ENCODE peak calls at places on chromosome 22, in four cellular contexts. D is Panc1, K is cardiac fibroblast, C is stomach. E is an unnamed sample.

GRCh38 chr22:49657275-49657973 is 170.2 kb downstream of the BRD1 start:
- DNase-seq in C (peak), D (no peak), K (no peak), E (no peak)

GRCh38 chr22:29121124-29121523 is 48.3 kb downstream of the KREMEN1 start:
- DNase-seq in D (no peak), K (peak), C (no peak), E (no peak)

GRCh38 chr22:37336474-37337028 is 54.2 kb downstream of the CYTH4 start:
- DNase-seq in K (no peak), D (no peak), C (peak), E (no peak)

GRCh38 chr22:46336119-46337078 is 885 bp downstream of the TRMU start:
- DNase-seq in C (peak), K (peak), D (no peak), E (no peak)

GRCh38 chr22:46007848-46008261 is 30.9 kb upstream of the WNT7B start:
- DNase-seq in K (peak), C (peak), D (no peak), E (peak)

GRCh38 chr22:28773461-28773867 is 969 bp downstream of the CCDC117 start:
- DNase-seq in C (no peak), D (no peak), K (peak), E (no peak)

GRCh38 chr22:42169055-42169469 is 38.5 kb upstream of the CYP2D6 start:
- DNase-seq in C (peak), K (peak), D (peak), E (peak)

GRCh38 chr22:46374663-46375474 is 39.4 kb downstream of the TRMU start:
- DNase-seq in C (peak), D (no peak), K (no peak), E (no peak)

GRCh38 chr22:44712156-44712555 is 10.2 kb downstream of the PRR5 start:
- DNase-seq in D (no peak), C (no peak), K (no peak), E (no peak)

GRCh38 chr22:26466196-26466595 is 17.4 kb downstream of the HPS4 start:
- DNase-seq in K (no peak), C (no peak), D (no peak), E (no peak)

GRCh38 chr22:48474881-48475280 is 1352.8 kb downstream of the BRD1 start:
- DNase-seq in K (no peak), C (no peak), D (no peak), E (no peak)

GRCh38 chr22:39498368-39498767 is 3.7 kb upstream of the MIEF1 start:
- DNase-seq in C (peak), D (no peak), K (no peak), E (no peak)

GRCh38 chr22:37638351-37639069 is 959 bp upstream of the SH3BP1 start:
- DNase-seq in C (peak), K (no peak), D (no peak), E (no peak)

GRCh38 chr22:38788016-38788415 is 5.9 kb downstream of the DNAL4 start:
- DNase-seq in D (no peak), K (peak), C (no peak), E (no peak)

GRCh38 chr22:35126993-35127392 is 61.0 kb downstream of the ISX start:
- DNase-seq in D (no peak), K (no peak), C (no peak), E (no peak)

GRCh38 chr22:17569971-17570511 is 6.7 kb downstream of the SLC25A18 start:
- DNase-seq in D (no peak), K (peak), C (no peak), E (no peak)

DNA sequence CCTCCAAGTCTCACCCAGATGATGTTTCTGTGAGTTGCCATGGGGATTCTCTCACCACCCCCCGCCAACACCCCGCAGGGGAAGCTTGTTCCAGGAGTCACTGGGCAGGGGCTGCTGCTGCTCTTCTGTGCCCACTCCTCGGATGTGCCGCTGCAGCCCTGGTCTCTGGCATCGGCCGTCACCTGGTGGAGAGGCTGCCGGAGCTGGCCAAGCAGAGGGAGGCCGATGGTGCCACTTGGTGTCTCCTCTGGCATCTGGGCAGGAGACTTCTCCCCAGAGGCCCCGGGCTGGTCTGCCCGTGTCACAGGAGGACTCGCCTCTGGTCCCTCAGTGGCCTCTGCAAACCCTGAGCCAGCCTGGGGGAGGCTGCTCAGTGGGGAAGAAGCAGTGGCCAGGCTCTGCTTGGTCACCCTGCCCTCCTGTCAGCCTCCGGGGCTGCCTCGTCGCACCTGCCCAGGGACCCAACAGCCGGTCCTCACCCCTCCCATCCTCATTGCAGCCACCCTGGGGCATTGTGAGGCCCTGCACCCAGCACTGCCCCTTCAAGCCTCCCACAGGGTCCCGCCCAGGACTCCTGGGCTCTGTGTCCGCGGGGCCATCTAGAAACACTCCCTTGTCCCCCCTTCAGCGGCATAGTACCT is 420 bp upstream of the ADORA2A start:
- DNase-seq in C (no peak), K (no peak), D (no peak), E (no peak)
- H3K4me3 ChIP-seq in C (no peak), K (no peak), D (no peak), E (no peak)

GRCh38 chr22:30648825-30649224 is 13.2 kb downstream of the SLC35E4 start:
- DNase-seq in C (peak), K (no peak), D (no peak), E (no peak)

GRCh38 chr22:30646518-30647160 is 11.1 kb downstream of the SLC35E4 start:
- DNase-seq in K (no peak), C (no peak), D (no peak), E (no peak)

GRCh38 chr22:30650508-30651116 is 15.0 kb downstream of the SLC35E4 start:
- DNase-seq in K (no peak), D (no peak), C (peak), E (no peak)

GRCh38 chr22:30647536-30647935 is 12.0 kb downstream of the SLC35E4 start:
- DNase-seq in K (no peak), D (no peak), C (no peak), E (no peak)

GRCh38 chr22:30649430-30650007 is 13.9 kb downstream of the SLC35E4 start:
- DNase-seq in C (peak), D (no peak), K (peak), E (no peak)
- TF ChIP-seq CTCF in C (no peak), D (no peak), K (peak), E (no peak)

DNA sequence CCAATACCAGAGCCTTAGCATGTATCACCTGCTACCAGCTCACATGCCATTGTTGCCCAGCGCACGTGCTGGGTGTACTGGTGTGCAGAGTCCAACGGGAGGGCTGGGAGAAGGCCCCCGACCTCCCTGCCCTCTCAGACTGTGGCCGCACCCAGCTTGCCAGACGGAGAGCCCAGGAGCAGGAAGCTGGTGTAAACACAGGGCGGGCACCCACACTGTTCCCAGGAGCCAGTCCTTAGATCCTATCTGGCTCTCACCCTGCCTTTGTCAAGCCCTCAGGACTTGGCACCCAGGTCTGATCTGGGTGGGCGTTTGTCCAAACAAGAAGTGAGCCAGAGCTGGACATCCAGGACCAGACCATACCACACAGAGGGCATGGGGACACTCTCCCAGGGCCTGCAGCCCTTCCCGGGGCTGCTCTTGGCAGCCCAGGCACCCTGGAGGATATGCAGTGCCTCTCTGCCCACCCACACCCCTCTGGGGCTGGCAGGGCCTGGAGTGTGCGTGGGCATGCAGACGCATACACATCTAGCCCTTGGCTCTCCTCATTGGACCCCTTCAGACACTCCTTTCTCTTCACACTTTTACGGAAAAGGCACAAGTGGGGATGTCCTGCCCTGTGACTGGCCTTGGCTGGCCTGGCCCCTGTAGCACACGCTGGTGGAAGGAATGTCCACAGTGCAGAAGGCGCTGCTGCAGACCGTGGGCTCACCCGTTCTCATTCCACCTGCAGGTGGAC is 19.9 kb upstream of the CLDN5 start:
- DNase-seq in D (no peak), K (no peak), C (peak), E (no peak)
- H3K4me3 ChIP-seq in D (no peak), K (no peak), C (no peak), E (no peak)

DNA sequence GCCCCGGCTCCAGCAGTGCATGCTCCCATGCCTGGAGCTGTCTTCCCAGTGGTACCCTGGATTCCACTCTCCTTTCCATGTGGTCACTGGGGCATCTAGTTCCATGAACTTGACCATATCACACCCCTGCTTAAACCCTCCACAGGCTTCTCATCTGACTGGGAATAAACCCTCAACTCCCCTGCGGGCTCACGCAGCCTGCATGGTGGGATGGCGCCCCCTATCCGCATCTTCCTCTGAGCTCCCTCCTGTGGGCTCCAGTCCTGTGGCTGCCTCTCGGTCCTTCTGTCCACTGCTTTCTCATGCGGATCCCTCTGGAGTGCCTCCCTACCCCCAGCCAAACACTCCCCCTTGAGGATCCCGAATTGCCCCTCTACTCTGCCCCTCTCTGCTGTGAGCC is 41.4 kb upstream of the TTLL12 start:
- DNase-seq in K (peak), D (no peak), C (peak), E (no peak)
- TF ChIP-seq CTCF in K (peak), D (no peak), C (no peak), E (peak)